ENCODE peak calls at places on chromosomes 7 and 10, in five cellular contexts. A is neuronal stem cell, R is hepatocyte, K is right atrium auricular region, S is left ventricle myocardium inferior. Y is an unnamed sample. For H3K4me1, the result is how much of the 10 kb centered on the place peaks cover.

GRCh38 chr10:16989826-16990293 is 139.8 kb downstream of the CUBN start:
- DNase-seq in A (no peak), R (no peak), K (no peak), S (no peak), Y (no peak)

GRCh38 chr7:38070718-38071117 is 107.3 kb upstream of the STARD3NL start:
- DNase-seq in A (peak), R (peak), K (no peak), S (no peak), Y (no peak)

GRCh38 chr7:981793-982510 is 1.0 kb upstream of the CYP2W1 start:
- DNase-seq in A (no peak), R (no peak), K (no peak), S (no peak), Y (no peak)

GRCh38 chr7:99383203-99383602 is 8.7 kb downstream of the ARPC1B start:
- DNase-seq in A (no peak), R (no peak), K (no peak), S (no peak), Y (no peak)

GRCh38 chr10:50605280-50606270 is 18.2 kb downstream of the SGMS1 start:
- DNase-seq in A (no peak), R (peak), K (peak), S (no peak), Y (no peak)

GRCh38 chr7:157834501-157835143 is 497.8 kb downstream of the DNAJB6 start:
- DNase-seq in A (peak), R (no peak), K (no peak), S (no peak), Y (no peak)

GRCh38 chr7:66380285-66380888 is 175.3 kb downstream of the TPST1 start:
- DNase-seq in A (no peak), R (no peak), K (no peak), S (no peak), Y (no peak)

GRCh38 chr7:96591900-96592676 is 117.6 kb downstream of the SEM1 start:
- DNase-seq in A (no peak), R (no peak), K (no peak), S (no peak), Y (no peak)

GRCh38 chr7:24715661-24716479 is 41.4 kb downstream of the GSDME start:
- DNase-seq in A (no peak), R (peak), K (peak), S (no peak), Y (no peak)

GRCh38 chr10:5892007-5892406 is 2.0 kb downstream of the FBH1 start:
- DNase-seq in A (no peak), R (no peak), K (no peak), S (no peak), Y (no peak)

GRCh38 chr7:64182036-64182790 is 24.8 kb upstream of the ZNF735 start:
- DNase-seq in A (no peak), R (no peak), K (no peak), S (no peak), Y (no peak)

GRCh38 chr7:69237541-69237940 is 360.7 kb upstream of the AUTS2 start:
- DNase-seq in A (no peak), R (no peak), K (no peak), S (no peak), Y (no peak)

GRCh38 chr7:135200824-135201331 is 10.4 kb downstream of the WDR91 start:
- DNase-seq in A (no peak), R (no peak), K (no peak), S (no peak), Y (no peak)

GRCh38 chr7:156764016-156764669 is 123.6 kb downstream of the RNF32 start:
- DNase-seq in A (no peak), R (peak), K (no peak), S (peak), Y (no peak)

GRCh38 chr10:18607979-18608378 is 43.4 kb downstream of the NSUN6 start:
- DNase-seq in A (no peak), R (no peak), K (no peak), S (no peak), Y (no peak)

GRCh38 chr7:86926732-86927131 is 132.7 kb downstream of the ELAPOR2 start:
- DNase-seq in A (peak), R (peak), K (no peak), S (no peak), Y (no peak)

GRCh38 chr10:4775808-4776207 is 50.2 kb upstream of the AKR1E2 start:
- DNase-seq in A (no peak), R (no peak), K (no peak), S (no peak), Y (no peak)

GRCh38 chr7:108324053-108325038 is 131.9 kb downstream of the NRCAM start:
- DNase-seq in A (no peak), R (no peak), K (no peak), S (no peak), Y (no peak)

GRCh38 chr7:12403287-12404181 is at the start of gene VWDE:
- DNase-seq in A (peak), R (peak), K (no peak), S (no peak), Y (peak)

GRCh38 chr7:122764020-122764419 is 61.3 kb upstream of the RNF148 start:
- DNase-seq in A (no peak), R (no peak), K (no peak), S (no peak), Y (no peak)

GRCh38 chr7:5643280-5643679 is 138.2 kb downstream of the RNF216 start:
- DNase-seq in A (no peak), R (no peak), K (no peak), S (peak), Y (peak)

GRCh38 chr7:17144313-17144712 is 154.1 kb upstream of the AHR start:
- DNase-seq in A (no peak), R (no peak), K (no peak), S (no peak), Y (peak)

GRCh38 chr10:91525939-91526712 is 106.7 kb downstream of the PPP1R3C start:
- DNase-seq in A (no peak), R (no peak), K (no peak), S (no peak), Y (no peak)

GRCh38 chr7:142886866-142887265 is 1.3 kb upstream of the TRPV6 start:
- DNase-seq in A (no peak), R (no peak), K (no peak), S (no peak), Y (no peak)

GRCh38 chr7:7517661-7518236 is 17.9 kb downstream of the COL28A1 start:
- DNase-seq in A (no peak), R (no peak), K (no peak), S (no peak), Y (no peak)

GRCh38 chr7:16223963-16224707 is 197.2 kb downstream of the CRPPA start:
- DNase-seq in A (no peak), R (no peak), K (no peak), S (no peak), Y (peak)

GRCh38 chr10:103139803-103140202 is 53.3 kb downstream of the NT5C2 start:
- DNase-seq in A (no peak), R (no peak), K (no peak), S (no peak), Y (no peak)

GRCh38 chr7:50866343-50867047 is 83.8 kb upstream of the GRB10 start:
- DNase-seq in A (no peak), R (no peak), K (peak), S (no peak), Y (no peak)

GRCh38 chr7:871900-872537 is 4.3 kb upstream of the GET4 start:
- DNase-seq in A (no peak), R (no peak), K (no peak), S (no peak), Y (no peak)

GRCh38 chr7:69664433-69664832 is 66.2 kb downstream of the AUTS2 start:
- DNase-seq in A (no peak), R (no peak), K (no peak), S (no peak), Y (no peak)

GRCh38 chr10:17060289-17060688 is 69.3 kb downstream of the CUBN start:
- DNase-seq in A (no peak), R (no peak), K (no peak), S (no peak), Y (no peak)

GRCh38 chr10:97120370-97120769 is 65.4 kb downstream of the SLIT1 start:
- DNase-seq in A (no peak), R (no peak), K (no peak), S (no peak), Y (no peak)

DNA sequence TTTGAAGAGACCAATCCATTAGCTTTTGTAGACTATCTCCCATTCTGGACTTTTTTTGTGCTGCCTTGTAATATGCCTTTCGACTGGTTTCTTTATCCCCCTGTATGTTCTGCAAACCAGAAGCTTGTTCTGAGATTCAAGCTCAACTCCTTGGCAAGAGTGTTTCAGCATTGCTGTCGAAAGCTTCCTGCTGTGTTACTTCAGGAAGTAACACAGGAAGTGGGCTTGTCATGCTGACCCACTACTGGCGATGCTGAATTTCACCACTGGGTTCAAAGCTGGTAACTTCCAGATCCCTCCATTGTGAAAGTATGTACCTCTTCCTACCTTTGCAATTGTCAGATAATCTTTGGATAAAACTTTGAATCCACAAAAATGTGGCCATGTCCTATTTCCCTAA is 57.9 kb upstream of the INSYN2A start:
- DNase-seq in A (no peak), R (no peak), K (no peak), S (no peak), Y (peak)
- H3K4me1 ChIP-seq in A (under half), R (under half), K (under half), S (under half), Y (under half)

GRCh38 chr7:130912086-130912909 is 178.3 kb upstream of the KLF14 start:
- DNase-seq in A (no peak), R (no peak), K (peak), S (no peak), Y (no peak)

GRCh38 chr7:130912910-130913720 is 179.1 kb upstream of the KLF14 start:
- DNase-seq in A (no peak), R (peak), K (peak), S (peak), Y (peak)

GRCh38 chr7:130909161-130909836 is 175.3 kb upstream of the KLF14 start:
- DNase-seq in A (no peak), R (no peak), K (no peak), S (no peak), Y (no peak)

GRCh38 chr7:130909881-130910672 is 176.1 kb upstream of the KLF14 start:
- DNase-seq in A (no peak), R (no peak), K (peak), S (no peak), Y (no peak)

DNA sequence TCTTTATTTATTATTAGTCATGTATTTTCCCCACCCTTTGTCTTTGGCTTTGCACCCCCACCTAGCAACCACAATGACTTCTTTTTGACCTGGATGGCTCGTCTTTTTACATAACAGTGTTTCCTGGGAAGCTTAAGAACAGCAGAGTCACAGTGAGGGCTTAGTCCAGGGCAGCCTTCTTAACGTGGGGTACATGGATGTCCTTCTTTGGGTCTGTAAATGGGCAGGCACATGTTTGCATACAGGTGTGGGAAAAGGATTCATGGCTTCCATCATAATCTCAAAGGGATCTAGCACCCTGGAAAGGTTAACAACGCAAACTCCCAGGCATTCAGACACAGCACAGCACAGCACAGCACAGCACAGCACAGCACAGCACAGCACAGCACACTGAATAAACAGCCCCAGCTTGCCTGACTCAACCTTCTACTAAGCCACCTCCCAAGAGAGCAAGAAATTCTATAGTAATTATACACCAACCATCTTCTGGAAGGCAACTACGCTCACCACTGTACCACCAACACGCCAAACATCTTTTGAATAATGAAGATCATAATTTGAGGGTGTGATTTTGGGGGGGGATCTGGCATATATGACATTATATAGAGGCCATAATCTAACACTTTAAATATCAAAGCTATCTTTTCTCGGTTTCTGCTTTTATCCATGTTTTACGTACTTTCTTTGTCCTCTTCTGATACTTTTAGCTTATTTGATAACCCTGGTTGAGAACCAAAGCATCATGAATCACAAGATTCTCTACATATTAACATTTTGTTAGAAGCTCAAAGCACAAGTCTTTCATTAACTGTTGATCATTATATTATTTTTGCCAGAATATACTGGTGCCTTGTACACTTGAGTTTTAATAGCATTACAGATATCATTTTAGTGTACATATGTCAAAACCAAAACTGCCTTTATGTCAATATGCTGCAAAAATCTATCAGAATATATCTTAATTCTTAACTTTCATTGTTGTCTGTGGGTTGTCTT is 177.2 kb upstream of the KLF14 start:
- DNase-seq in A (no peak), R (no peak), K (peak), S (no peak), Y (peak)
- H3K4me3 ChIP-seq in A (no peak), R (no peak), K (peak), S (peak), Y (no peak)

GRCh38 chr10:62049815-62050626 is 148.5 kb downstream of the ARID5B start:
- DNase-seq in A (no peak), R (no peak), K (no peak), S (no peak), Y (no peak)
- H3K4me1 ChIP-seq in A (under half), R (under half), K (under half), S (half or more), Y (under half)

GRCh38 chr10:73991203-73991602 is 6.7 kb upstream of the VCL start:
- DNase-seq in A (no peak), R (no peak), K (no peak), S (no peak), Y (no peak)
- H3K4me3 ChIP-seq in A (no peak), R (no peak), K (no peak), S (no peak), Y (no peak)

GRCh38 chr10:79127151-79127961 is 58.6 kb downstream of the ZMIZ1 start:
- DNase-seq in A (no peak), R (peak), K (peak), S (peak), Y (no peak)
- H3K4me1 ChIP-seq in A (under half), R (under half), K (under half), S (half or more), Y (under half)

GRCh38 chr10:73914036-73914435 is 3.1 kb downstream of the PLAU start:
- DNase-seq in A (no peak), R (no peak), K (no peak), S (no peak), Y (no peak)
- H3K4me3 ChIP-seq in A (no peak), R (no peak), K (no peak), S (no peak), Y (no peak)

DNA sequence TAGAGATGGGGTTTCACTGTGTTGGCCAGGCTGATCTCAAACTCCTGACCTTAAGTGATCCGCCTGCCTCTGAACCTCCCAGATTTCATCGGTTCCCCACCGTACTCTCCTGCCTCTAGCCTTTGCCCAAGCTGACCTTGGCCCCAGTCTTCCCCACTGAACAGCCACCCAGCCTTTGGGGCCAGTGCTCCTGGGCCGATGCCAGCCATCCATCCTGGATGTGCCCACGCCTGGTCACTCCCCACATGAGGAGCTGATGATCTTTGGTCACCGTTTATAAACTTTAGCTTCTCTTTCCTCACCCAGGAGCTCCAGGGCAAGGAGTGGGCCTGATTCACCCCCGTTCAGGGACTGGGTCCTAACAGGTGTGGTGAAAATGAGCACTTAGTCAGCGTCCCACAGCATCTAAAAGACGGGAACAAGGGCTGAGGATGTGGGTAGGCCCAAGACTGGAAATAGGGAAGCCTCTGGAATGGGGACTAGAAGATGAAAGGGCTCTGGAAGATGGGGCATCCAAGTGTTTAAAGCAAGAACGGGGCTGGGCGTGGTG is 22.9 kb downstream of the GTF2IRD1 start:
- DNase-seq in A (no peak), R (no peak), K (no peak), S (no peak), Y (no peak)
- H3K4me1 ChIP-seq in A (under half), R (half or more), K (under half), S (half or more), Y (under half)

DNA sequence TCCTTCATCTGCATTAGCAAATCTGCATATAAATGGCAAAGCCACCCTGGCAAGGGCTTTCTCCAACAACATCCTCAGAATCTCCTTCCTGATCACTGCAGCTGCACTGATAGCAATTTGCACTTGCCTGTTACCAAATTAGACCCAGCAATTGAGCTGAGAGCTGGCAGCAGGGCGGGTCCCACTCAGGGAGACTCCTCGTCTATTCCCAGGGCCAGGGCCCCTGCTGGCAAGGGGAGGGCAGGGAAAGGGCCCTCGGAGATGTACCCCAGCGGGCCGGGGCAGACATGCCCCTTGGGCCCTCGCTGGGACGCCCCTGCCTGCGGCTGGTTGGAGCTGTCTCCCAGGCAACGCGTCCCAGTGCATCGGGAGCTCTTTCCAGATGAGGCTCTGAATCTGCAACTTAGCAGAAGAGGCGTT is 249.1 kb upstream of the PPP2R2D start:
- DNase-seq in A (no peak), R (no peak), K (no peak), S (no peak), Y (no peak)
- H3K4me3 ChIP-seq in A (no peak), R (no peak), K (no peak), S (no peak), Y (no peak)

GRCh38 chr7:81770823-81771222 is 976 bp upstream of the HGF start:
- DNase-seq in A (no peak), R (no peak), K (no peak), S (no peak), Y (no peak)

GRCh38 chr7:81776972-81777371 is 7.1 kb upstream of the HGF start:
- DNase-seq in A (no peak), R (no peak), K (no peak), S (no peak), Y (no peak)

GRCh38 chr7:81776159-81776558 is 6.3 kb upstream of the HGF start:
- DNase-seq in A (no peak), R (no peak), K (no peak), S (no peak), Y (no peak)

GRCh38 chr7:81775560-81775959 is 5.7 kb upstream of the HGF start:
- DNase-seq in A (no peak), R (no peak), K (no peak), S (no peak), Y (no peak)

DNA sequence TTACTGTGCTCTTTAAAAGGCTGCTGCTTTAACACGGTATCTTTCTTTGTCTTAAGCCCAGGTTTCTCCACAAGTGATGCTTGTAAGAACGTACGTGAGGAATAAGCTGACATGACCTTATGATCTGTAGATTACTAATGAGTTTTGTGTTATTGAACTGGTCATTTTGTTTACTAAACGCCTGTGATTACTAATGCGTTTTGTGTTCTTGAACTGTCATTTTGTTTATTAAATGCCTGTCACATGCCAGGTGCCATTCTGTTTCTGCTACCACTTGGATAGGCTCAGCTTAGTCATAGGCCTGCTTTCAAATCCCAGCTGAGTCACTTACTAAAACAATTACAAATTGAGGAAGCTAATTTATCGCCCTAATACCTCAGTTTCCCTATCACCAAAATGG is 4.6 kb upstream of the HGF start:
- DNase-seq in A (no peak), R (no peak), K (no peak), S (no peak), Y (no peak)
- H3K4me1 ChIP-seq in A (under half), R (under half), K (under half), S (under half), Y (under half)